ENCODE peak calls at places on chromosomes 12 and 14, in seven cellular contexts. One of them, this sample, is unnamed.
A peak's percentile ranks its signal among the peaks of the same experiment; 100 is the strongest.

GRCh38 chr14:78746086-78746595 is 576.0 kb downstream of the NRXN3 start:
- DNase-seq in SK-MEL-5: peak; percentile 76
- DNase-seq in GM13977: no peak
- DNase-seq in NAMALWA: no peak
- DNase-seq in activated T-helper 1 cell treated with anti-CD3 and anti-CD28 coated beads, Interleukin-12 subunit alpha, Interleukin-12 subunit beta, Interleukin-2, Interleukin-4 antibody, amounts not matched to agents 30 ng/mL and 10 ng/mL and 1 ng/mL, durations not matched to agents 14 hours and 24 hours and 36 hours: no peak
- DNase-seq in NCI-H2081: no peak
- DNase-seq in AG08396: no peak
- DNase-seq in this sample: no peak

GRCh38 chr12:121803861-121804416 is at the start of gene SETD1B:
- DNase-seq in GM13977: peak; percentile 68
- DNase-seq in activated T-helper 1 cell treated with anti-CD3 and anti-CD28 coated beads, Interleukin-12 subunit alpha, Interleukin-12 subunit beta, Interleukin-2, Interleukin-4 antibody, amounts not matched to agents 30 ng/mL and 10 ng/mL and 1 ng/mL, durations not matched to agents 14 hours and 24 hours and 36 hours: peak; percentile 41
- DNase-seq in SK-MEL-5: peak; percentile 51
- DNase-seq in NCI-H2081: no peak
- DNase-seq in NAMALWA: peak; percentile 60
- DNase-seq in AG08396: no peak
- DNase-seq in this sample: peak; percentile 75

GRCh38 chr14:77838756-77839565 is 39.1 kb downstream of the ADCK1 start:
- DNase-seq in activated T-helper 1 cell treated with anti-CD3 and anti-CD28 coated beads, Interleukin-12 subunit alpha, Interleukin-12 subunit beta, Interleukin-2, Interleukin-4 antibody, amounts not matched to agents 30 ng/mL and 10 ng/mL and 1 ng/mL, durations not matched to agents 14 hours and 24 hours and 36 hours: no peak
- DNase-seq in GM13977: no peak
- DNase-seq in SK-MEL-5: peak; percentile 96
- DNase-seq in NCI-H2081: no peak
- DNase-seq in AG08396: no peak
- DNase-seq in NAMALWA: no peak
- DNase-seq in this sample: no peak

GRCh38 chr12:105342464-105342863 is 12.0 kb downstream of the C12orf75 start:
- DNase-seq in GM13977: no peak
- DNase-seq in activated T-helper 1 cell treated with anti-CD3 and anti-CD28 coated beads, Interleukin-12 subunit alpha, Interleukin-12 subunit beta, Interleukin-2, Interleukin-4 antibody, amounts not matched to agents 30 ng/mL and 10 ng/mL and 1 ng/mL, durations not matched to agents 14 hours and 24 hours and 36 hours: no peak
- DNase-seq in NAMALWA: no peak
- DNase-seq in NCI-H2081: peak; percentile 27
- DNase-seq in SK-MEL-5: no peak
- DNase-seq in AG08396: no peak
- DNase-seq in this sample: no peak

GRCh38 chr14:59037086-59037485 is 151.4 kb upstream of the DAAM1 start:
- DNase-seq in activated T-helper 1 cell treated with anti-CD3 and anti-CD28 coated beads, Interleukin-12 subunit alpha, Interleukin-12 subunit beta, Interleukin-2, Interleukin-4 antibody, amounts not matched to agents 30 ng/mL and 10 ng/mL and 1 ng/mL, durations not matched to agents 14 hours and 24 hours and 36 hours: no peak
- DNase-seq in SK-MEL-5: no peak
- DNase-seq in NAMALWA: no peak
- DNase-seq in NCI-H2081: no peak
- DNase-seq in GM13977: no peak
- DNase-seq in AG08396: no peak
- DNase-seq in this sample: no peak

GRCh38 chr12:57320639-57321038 is 69.7 kb upstream of the STAC3 start:
- DNase-seq in NAMALWA: no peak
- DNase-seq in AG08396: no peak
- DNase-seq in SK-MEL-5: no peak
- DNase-seq in NCI-H2081: no peak
- DNase-seq in activated T-helper 1 cell treated with anti-CD3 and anti-CD28 coated beads, Interleukin-12 subunit alpha, Interleukin-12 subunit beta, Interleukin-2, Interleukin-4 antibody, amounts not matched to agents 30 ng/mL and 10 ng/mL and 1 ng/mL, durations not matched to agents 14 hours and 24 hours and 36 hours: no peak
- DNase-seq in GM13977: no peak
- DNase-seq in this sample: no peak

GRCh38 chr14:69615471-69616407 is 4.3 kb downstream of the SUSD6 start:
- DNase-seq in SK-MEL-5: no peak
- DNase-seq in NAMALWA: peak; percentile 76
- DNase-seq in NCI-H2081: peak; percentile 55
- DNase-seq in activated T-helper 1 cell treated with anti-CD3 and anti-CD28 coated beads, Interleukin-12 subunit alpha, Interleukin-12 subunit beta, Interleukin-2, Interleukin-4 antibody, amounts not matched to agents 30 ng/mL and 10 ng/mL and 1 ng/mL, durations not matched to agents 14 hours and 24 hours and 36 hours: peak; percentile 50
- DNase-seq in GM13977: peak; percentile 64
- DNase-seq in AG08396: no peak
- DNase-seq in this sample: peak; percentile 90

GRCh38 chr12:65948320-65949008 is 124.2 kb downstream of the HMGA2 start:
- DNase-seq in GM13977: no peak
- DNase-seq in AG08396: peak; percentile 66
- DNase-seq in SK-MEL-5: peak; percentile 98
- DNase-seq in NAMALWA: no peak
- DNase-seq in activated T-helper 1 cell treated with anti-CD3 and anti-CD28 coated beads, Interleukin-12 subunit alpha, Interleukin-12 subunit beta, Interleukin-2, Interleukin-4 antibody, amounts not matched to agents 30 ng/mL and 10 ng/mL and 1 ng/mL, durations not matched to agents 14 hours and 24 hours and 36 hours: no peak
- DNase-seq in NCI-H2081: no peak
- DNase-seq in this sample: no peak

GRCh38 chr14:70317969-70318634 is 41.4 kb downstream of the COX16 start:
- DNase-seq in GM13977: peak; percentile 22
- DNase-seq in SK-MEL-5: peak; percentile 79
- DNase-seq in NCI-H2081: peak; percentile 63
- DNase-seq in activated T-helper 1 cell treated with anti-CD3 and anti-CD28 coated beads, Interleukin-12 subunit alpha, Interleukin-12 subunit beta, Interleukin-2, Interleukin-4 antibody, amounts not matched to agents 30 ng/mL and 10 ng/mL and 1 ng/mL, durations not matched to agents 14 hours and 24 hours and 36 hours: no peak
- DNase-seq in NAMALWA: peak; percentile 1
- DNase-seq in AG08396: peak; percentile 40
- DNase-seq in this sample: peak; percentile 16